ENCODE peak calls at places on chromosomes 3 and 15, in ten cellular contexts. T is psoas muscle, F is A549, A is HepG2, S is body of pancreas, G is Peyer's patch, H is stomach, L is colonic mucosa, C is astrocyte of the spinal cord, Z is vagina. I is an unnamed sample.

GRCh38 chr15:23447107-23447500 is at the start of gene GOLGA6L2:
- DNase-seq in T (no peak), F (peak), A (no peak), S (no peak), G (no peak), H (no peak), L (no peak), C (no peak), Z (no peak), I (no peak)

GRCh38 chr3:2099779-2100191 is 1.1 kb downstream of the CNTN4 start:
- DNase-seq in T (no peak), F (no peak), A (no peak), S (peak), G (no peak), H (no peak), L (peak), C (no peak), Z (no peak), I (no peak)

GRCh38 chr3:192923731-192924130 is 6.1 kb upstream of the MB21D2 start:
- DNase-seq in T (no peak), F (no peak), A (no peak), S (no peak), G (no peak), H (no peak), L (no peak), C (no peak), Z (no peak), I (no peak)

GRCh38 chr3:69998759-69999158 is 774 bp upstream of the SAMMSON start:
- DNase-seq in T (no peak), F (no peak), A (no peak), S (no peak), G (no peak), H (peak), L (no peak), C (peak), Z (no peak), I (no peak)

GRCh38 chr3:50120364-50121095 is 31.8 kb downstream of the RBM5 start:
- DNase-seq in T (no peak), F (no peak), A (no peak), S (no peak), G (no peak), H (no peak), L (no peak), C (no peak), Z (no peak), I (no peak)

GRCh38 chr3:124174463-124174862 is 182.5 kb upstream of the ROPN1 start:
- DNase-seq in T (no peak), F (no peak), A (no peak), S (peak), G (no peak), H (no peak), L (no peak), C (no peak), Z (no peak), I (no peak)

GRCh38 chr3:197590313-197590962 is 34.7 kb upstream of the BDH1 start:
- DNase-seq in T (no peak), F (peak), A (peak), S (peak), G (no peak), H (peak), L (peak), C (no peak), Z (no peak), I (peak)

GRCh38 chr15:98547741-98548166 is 100.6 kb upstream of the IGF1R start:
- DNase-seq in T (peak), F (no peak), A (no peak), S (no peak), G (no peak), H (no peak), L (peak), C (peak), Z (no peak), I (no peak)

GRCh38 chr3:189144645-189145044 is 27.1 kb upstream of the TPRG1 start:
- DNase-seq in T (no peak), F (peak), A (no peak), S (no peak), G (no peak), H (no peak), L (peak), C (no peak), Z (no peak), I (no peak)

GRCh38 chr15:98421419-98422085 is 226.8 kb upstream of the IGF1R start:
- DNase-seq in T (peak), F (peak), A (peak), S (peak), G (peak), H (peak), L (peak), C (peak), Z (no peak), I (peak)

GRCh38 chr3:195900426-195901355 is 7.7 kb downstream of the TNK2 start:
- DNase-seq in T (peak), F (no peak), A (peak), S (peak), G (peak), H (peak), L (no peak), C (peak), Z (no peak), I (peak)

GRCh38 chr3:138384971-138385370 is 36.6 kb downstream of the MRAS start:
- DNase-seq in T (no peak), F (no peak), A (peak), S (no peak), G (no peak), H (no peak), L (no peak), C (no peak), Z (no peak), I (no peak)

GRCh38 chr15:57218826-57219576 is 157.3 kb upstream of the CGNL1 start:
- DNase-seq in T (no peak), F (peak), A (no peak), S (no peak), G (no peak), H (no peak), L (no peak), C (peak), Z (no peak), I (no peak)

GRCh38 chr3:129577925-129578742 is 28.3 kb downstream of the PLXND1 start:
- DNase-seq in T (no peak), F (no peak), A (no peak), S (no peak), G (peak), H (no peak), L (no peak), C (no peak), Z (no peak), I (no peak)

GRCh38 chr3:110677506-110677905 is 394.1 kb upstream of the NECTIN3 start:
- DNase-seq in T (no peak), F (no peak), A (no peak), S (no peak), G (no peak), H (no peak), L (no peak), C (peak), Z (no peak), I (no peak)

GRCh38 chr3:41630708-41631107 is 331.2 kb downstream of the ULK4 start:
- DNase-seq in T (no peak), F (no peak), A (peak), S (no peak), G (no peak), H (no peak), L (no peak), C (no peak), Z (no peak), I (no peak)

GRCh38 chr3:27090265-27091041 is 278.7 kb downstream of the NEK10 start:
- DNase-seq in T (no peak), F (no peak), A (no peak), S (no peak), G (no peak), H (no peak), L (no peak), C (no peak), Z (no peak), I (no peak)

GRCh38 chr15:42331235-42331634 is 28.1 kb upstream of the CAPN3 start:
- DNase-seq in T (no peak), F (no peak), A (no peak), S (no peak), G (no peak), H (no peak), L (no peak), C (no peak), Z (no peak), I (no peak)

GRCh38 chr3:20648294-20648693 is 462.3 kb upstream of the SGO1 start:
- DNase-seq in T (no peak), F (peak), A (no peak), S (no peak), G (no peak), H (no peak), L (no peak), C (peak), Z (no peak), I (no peak)

GRCh38 chr3:30292192-30292893 is 314.1 kb upstream of the TGFBR2 start:
- DNase-seq in T (no peak), F (peak), A (peak), S (no peak), G (no peak), H (no peak), L (no peak), C (peak), Z (no peak), I (no peak)

DNA sequence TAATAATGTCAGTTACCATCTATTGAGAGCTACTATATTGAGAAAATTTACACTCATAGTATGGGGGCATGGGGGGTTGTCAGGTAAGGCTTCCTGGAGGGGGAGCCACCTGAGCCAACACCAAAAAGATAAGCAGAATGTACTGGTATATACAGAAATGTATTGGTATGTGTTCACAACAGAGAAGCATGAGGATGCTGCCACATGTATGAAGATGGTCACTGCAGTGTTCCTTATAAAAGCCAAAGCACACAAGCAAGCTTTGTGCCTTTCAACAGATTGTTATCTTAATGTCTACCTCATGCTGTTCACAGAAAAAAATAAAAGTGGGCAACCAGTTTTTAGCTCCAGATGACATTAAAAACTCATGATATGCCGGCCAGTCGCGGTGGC is 149.0 kb downstream of the MAGI1 start:
- DNase-seq in T (no peak), F (no peak), A (no peak), S (no peak), G (no peak), H (no peak), L (no peak), C (no peak), Z (no peak), I (no peak)
- H3K4me3 ChIP-seq in T (no peak), F (no peak), A (no peak), S (no peak), G (no peak), H (no peak), L (no peak), C (no peak), Z (no peak), I (no peak)

GRCh38 chr3:143677420-143677819 is 170.8 kb downstream of the SLC9A9 start:
- DNase-seq in T (no peak), F (no peak), A (no peak), S (no peak), G (no peak), H (no peak), L (no peak), C (no peak), Z (no peak), I (no peak)
- H3K4me3 ChIP-seq in T (no peak), F (no peak), A (no peak), S (no peak), G (no peak), H (no peak), L (no peak), C (no peak), Z (no peak), I (no peak)

GRCh38 chr3:13122101-13123055 is 49.1 kb upstream of the IQSEC1 start:
- DNase-seq in T (no peak), F (no peak), A (no peak), S (no peak), G (no peak), H (no peak), L (no peak), C (no peak), Z (no peak), I (no peak)

GRCh38 chr3:13119471-13120220 is 46.4 kb upstream of the IQSEC1 start:
- DNase-seq in T (no peak), F (no peak), A (no peak), S (no peak), G (no peak), H (no peak), L (no peak), C (no peak), Z (no peak), I (no peak)

GRCh38 chr3:13120928-13121552 is 47.8 kb upstream of the IQSEC1 start:
- DNase-seq in T (no peak), F (no peak), A (no peak), S (no peak), G (no peak), H (no peak), L (no peak), C (no peak), Z (no peak), I (peak)

GRCh38 chr3:13121553-13122001 is 48.3 kb upstream of the IQSEC1 start:
- DNase-seq in T (no peak), F (no peak), A (no peak), S (no peak), G (no peak), H (no peak), L (no peak), C (no peak), Z (no peak), I (peak)

DNA sequence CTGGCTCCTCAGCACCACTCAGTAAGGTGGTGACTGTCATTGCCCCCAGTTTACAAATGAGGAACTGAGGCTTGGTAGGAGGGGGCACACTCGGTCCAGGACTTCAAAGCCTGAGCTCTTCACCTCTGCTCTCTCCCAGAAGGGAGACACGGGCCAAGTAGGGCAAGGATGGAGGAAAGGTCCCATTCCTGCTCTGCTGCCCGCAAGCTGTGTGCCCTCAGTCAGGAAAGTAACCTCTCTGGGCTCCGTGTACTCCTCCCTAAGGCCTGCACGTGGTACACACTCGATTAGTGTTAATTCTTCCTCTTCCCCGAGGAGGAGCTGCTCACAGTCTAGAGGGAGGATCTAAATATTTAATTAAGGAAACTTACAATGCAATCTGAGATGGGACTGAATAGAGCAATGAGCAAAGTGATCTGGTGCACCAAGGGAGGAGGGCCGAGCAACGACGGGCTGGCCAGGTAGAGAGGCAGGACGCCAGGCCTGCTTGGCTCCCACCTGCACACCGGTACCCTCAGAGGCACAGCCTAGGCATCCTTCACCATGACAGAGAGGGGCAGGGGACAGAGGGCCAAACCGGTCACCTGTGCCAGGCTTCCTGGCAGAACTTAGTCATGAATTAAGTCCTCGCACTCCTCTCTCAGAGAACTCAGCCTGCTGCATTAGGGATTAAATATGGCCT is 47.2 kb upstream of the IQSEC1 start:
- DNase-seq in T (no peak), F (no peak), A (no peak), S (no peak), G (no peak), H (no peak), L (no peak), C (no peak), Z (no peak), I (peak)
- H3K4me3 ChIP-seq in T (no peak), F (no peak), A (no peak), S (no peak), G (no peak), H (no peak), L (no peak), C (no peak), Z (no peak), I (no peak)

DNA sequence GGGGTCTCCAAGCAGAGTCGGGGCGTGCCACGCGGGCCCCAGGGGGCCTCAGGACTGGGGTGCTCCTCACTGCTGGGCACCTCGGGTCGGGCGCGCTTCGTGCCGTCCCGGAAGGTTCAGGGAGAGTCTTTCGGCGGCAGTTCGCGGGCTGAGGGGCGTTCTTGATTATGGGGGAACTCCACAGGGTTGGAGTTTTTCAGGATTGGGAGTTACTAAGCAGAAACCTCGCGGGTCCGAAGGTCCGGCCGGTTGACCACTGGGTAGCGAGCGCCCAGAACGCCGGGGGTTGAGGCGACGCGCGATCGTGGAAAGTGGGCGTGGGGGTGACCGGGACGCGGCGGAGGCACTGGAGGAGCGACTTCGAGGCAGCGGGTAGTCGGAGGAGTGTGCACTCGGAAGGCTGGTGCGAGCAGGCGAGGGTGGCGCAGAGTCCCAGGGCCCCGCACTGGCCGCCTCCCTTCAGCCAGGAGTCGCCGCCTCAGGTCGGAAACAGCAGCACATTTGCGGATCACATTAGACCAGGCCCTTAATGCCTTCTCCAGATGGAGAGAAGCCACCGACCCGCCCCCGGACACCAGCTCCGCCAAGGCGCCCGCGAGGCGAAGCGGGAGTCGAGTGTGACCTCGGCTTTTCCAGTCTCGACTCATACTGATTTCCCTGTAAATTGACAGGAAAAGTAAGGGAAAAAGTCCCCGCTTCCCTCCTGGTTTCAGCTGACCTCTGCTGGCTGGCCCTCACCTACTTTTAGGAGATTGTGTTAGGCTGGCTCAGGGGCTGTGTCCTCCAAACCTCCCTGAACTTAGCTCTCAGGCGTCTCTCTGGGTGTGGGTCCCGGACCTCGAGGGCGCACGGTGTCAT is 685 bp downstream of the ADAMTSL3 start:
- DNase-seq in T (peak), F (no peak), A (no peak), S (peak), G (no peak), H (peak), L (no peak), C (no peak), Z (no peak), I (peak)
- H3K4me3 ChIP-seq in T (peak), F (peak), A (no peak), S (peak), G (peak), H (peak), L (peak), C (no peak), Z (peak), I (peak)

GRCh38 chr3:141049681-141050080 is 1.5 kb upstream of the SPSB4 start:
- DNase-seq in T (no peak), F (peak), A (no peak), S (no peak), G (no peak), H (no peak), L (no peak), C (no peak), Z (no peak), I (no peak)

GRCh38 chr3:141052570-141053069 is 1.5 kb downstream of the SPSB4 start:
- DNase-seq in T (peak), F (no peak), A (no peak), S (peak), G (no peak), H (no peak), L (no peak), C (no peak), Z (no peak), I (no peak)

GRCh38 chr3:141051641-141052569 is 758 bp downstream of the SPSB4 start:
- DNase-seq in T (peak), F (peak), A (no peak), S (peak), G (no peak), H (no peak), L (no peak), C (peak), Z (no peak), I (no peak)

GRCh38 chr3:141050913-141051632 is at the start of gene SPSB4:
- DNase-seq in T (peak), F (peak), A (peak), S (peak), G (no peak), H (no peak), L (no peak), C (peak), Z (no peak), I (no peak)

DNA sequence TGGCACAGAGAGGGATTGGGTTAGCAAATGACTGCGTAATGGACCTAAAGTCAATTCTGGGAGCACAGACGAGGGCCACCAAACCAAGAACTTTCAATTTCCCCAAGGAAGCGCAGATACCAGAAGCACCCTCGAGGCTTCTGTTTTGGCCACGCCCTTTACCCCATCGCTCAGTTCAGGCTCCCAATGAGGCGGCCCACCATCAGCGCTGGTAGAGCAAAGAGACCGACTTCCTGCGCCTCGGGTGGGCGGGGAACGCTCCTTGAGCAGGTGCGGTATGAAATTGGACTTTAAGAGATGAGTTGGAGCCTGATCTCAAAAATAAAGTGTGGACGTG is 603 bp upstream of the SPSB4 start:
- DNase-seq in T (no peak), F (peak), A (no peak), S (no peak), G (no peak), H (no peak), L (no peak), C (no peak), Z (no peak), I (no peak)
- H3K4me3 ChIP-seq in T (peak), F (peak), A (no peak), S (no peak), G (no peak), H (peak), L (peak), C (no peak), Z (peak), I (no peak)

GRCh38 chr3:34022147-34022546 is 223.7 kb downstream of the PDCD6IP start:
- DNase-seq in T (no peak), F (no peak), A (no peak), S (no peak), G (no peak), H (no peak), L (no peak), C (no peak), Z (no peak), I (no peak)
- H3K4me3 ChIP-seq in T (no peak), F (no peak), A (no peak), S (no peak), G (no peak), H (no peak), L (no peak), C (no peak), Z (no peak), I (no peak)

GRCh38 chr3:179706233-179706632 is 53.4 kb downstream of the USP13 start:
- DNase-seq in T (peak), F (no peak), A (peak), S (no peak), G (no peak), H (no peak), L (no peak), C (no peak), Z (no peak), I (peak)
- H3K4me3 ChIP-seq in T (no peak), F (no peak), A (no peak), S (no peak), G (no peak), H (no peak), L (no peak), C (no peak), Z (no peak), I (no peak)

I was measured in right lobe of liver.